ENCODE peak calls at places on chromosomes 3 and 15, in five cellular contexts. One of them, this sample, is unnamed.
A peak's percentile ranks its signal among the peaks of the same experiment; 100 is the strongest.

GRCh38 chr15:56871180-56871579 is 47.3 kb upstream of the TCF12 start:
- DNase-seq in mesothelial cell of epicardium: no peak
- DNase-seq in WERI-Rb-1: no peak
- DNase-seq in tibial artery: no peak
- DNase-seq in HepG2: peak; percentile 52
- DNase-seq in this sample: no peak

GRCh38 chr15:36527512-36528162 is 51.8 kb upstream of the CDIN1 start:
- DNase-seq in mesothelial cell of epicardium: no peak
- DNase-seq in WERI-Rb-1: peak; percentile 39
- DNase-seq in tibial artery: no peak
- DNase-seq in HepG2: no peak
- DNase-seq in this sample: no peak

GRCh38 chr3:45479627-45480026 is 91.3 kb downstream of the LARS2 start:
- DNase-seq in mesothelial cell of epicardium: no peak
- DNase-seq in WERI-Rb-1: no peak
- DNase-seq in tibial artery: no peak
- DNase-seq in HepG2: peak; percentile 14
- DNase-seq in this sample: no peak

GRCh38 chr3:172402892-172403643 is 45.2 kb downstream of the GHSR start:
- DNase-seq in mesothelial cell of epicardium: no peak
- DNase-seq in WERI-Rb-1: no peak
- DNase-seq in tibial artery: no peak
- DNase-seq in HepG2: no peak
- DNase-seq in this sample: no peak

GRCh38 chr3:119294402-119294888 is 262 bp downstream of the ARHGAP31 start:
- DNase-seq in mesothelial cell of epicardium: peak; percentile 64
- DNase-seq in WERI-Rb-1: peak; percentile 43
- DNase-seq in tibial artery: peak; percentile 64
- DNase-seq in HepG2: no peak
- DNase-seq in this sample: peak; percentile 80

GRCh38 chr3:149646181-149646766 is 11.6 kb downstream of the WWTR1 start:
- DNase-seq in mesothelial cell of epicardium: no peak
- DNase-seq in WERI-Rb-1: no peak
- DNase-seq in tibial artery: no peak
- DNase-seq in HepG2: no peak
- DNase-seq in this sample: no peak

GRCh38 chr3:71724584-71725278 is 471 bp downstream of the EIF4E3 start:
- DNase-seq in mesothelial cell of epicardium: peak; percentile 43
- DNase-seq in WERI-Rb-1: peak; percentile 55
- DNase-seq in tibial artery: peak; percentile 34
- DNase-seq in HepG2: no peak
- DNase-seq in this sample: peak; percentile 76

GRCh38 chr15:52491460-52491859 is 37.2 kb downstream of the MYO5A start:
- DNase-seq in mesothelial cell of epicardium: no peak
- DNase-seq in WERI-Rb-1: no peak
- DNase-seq in tibial artery: no peak
- DNase-seq in HepG2: no peak
- DNase-seq in this sample: no peak

GRCh38 chr15:73081321-73081958 is 29.2 kb downstream of the NEO1 start:
- DNase-seq in mesothelial cell of epicardium: no peak
- DNase-seq in WERI-Rb-1: peak; percentile 20
- DNase-seq in tibial artery: no peak
- DNase-seq in HepG2: peak; percentile 41
- DNase-seq in this sample: no peak

GRCh38 chr3:132261501-132261900 is 55.7 kb upstream of the ACP3 start:
- DNase-seq in mesothelial cell of epicardium: no peak
- DNase-seq in WERI-Rb-1: no peak
- DNase-seq in tibial artery: no peak
- DNase-seq in HepG2: no peak
- DNase-seq in this sample: no peak

GRCh38 chr3:42582474-42583070 is 805 bp upstream of the SEC22C start:
- DNase-seq in mesothelial cell of epicardium: no peak
- DNase-seq in WERI-Rb-1: no peak
- DNase-seq in tibial artery: no peak
- DNase-seq in HepG2: no peak
- DNase-seq in this sample: no peak
- TF ChIP-seq CTCF in mesothelial cell of epicardium: no peak
- TF ChIP-seq CTCF in WERI-Rb-1: no peak
- TF ChIP-seq CTCF in tibial artery: no peak
- TF ChIP-seq CTCF in HepG2: no peak
- TF ChIP-seq CTCF in this sample: no peak

DNA sequence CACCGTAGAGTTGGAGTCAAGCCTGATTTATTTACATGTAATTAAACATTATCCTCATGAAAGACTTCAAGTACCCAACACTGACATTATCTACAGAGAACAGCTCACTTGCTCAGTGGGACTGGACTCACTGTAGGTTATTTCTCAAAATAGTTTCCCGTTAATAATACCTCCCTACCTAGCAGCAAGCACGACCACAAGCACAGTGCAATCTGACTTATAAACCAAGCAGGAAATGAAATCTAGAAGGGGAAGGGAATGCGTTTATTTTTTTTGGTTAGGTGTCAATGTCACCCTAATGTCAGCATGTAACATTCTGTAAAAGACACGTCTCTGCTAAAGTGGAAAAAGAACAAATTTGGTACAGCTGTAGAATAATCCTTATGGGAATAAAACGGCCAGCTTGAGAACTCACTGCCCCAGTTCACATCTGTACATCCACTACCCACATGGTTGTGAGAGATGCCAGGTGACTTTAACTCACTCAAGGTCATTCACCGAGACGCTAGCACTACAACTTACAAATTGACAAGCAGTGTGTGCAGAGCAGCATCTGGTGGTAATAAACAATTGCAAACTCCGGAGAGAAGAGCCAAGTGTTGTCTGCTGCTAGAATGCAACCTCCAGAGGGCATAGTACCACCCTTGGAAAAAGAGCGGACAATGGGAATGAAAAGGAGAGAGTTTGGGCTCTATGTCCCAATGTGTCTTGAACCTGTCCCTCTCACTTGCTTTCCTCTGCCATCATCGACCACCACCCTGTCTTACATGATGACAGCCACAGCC is 242.5 kb downstream of the CADPS start:
- DNase-seq in mesothelial cell of epicardium: no peak
- DNase-seq in WERI-Rb-1: no peak
- DNase-seq in tibial artery: no peak
- DNase-seq in HepG2: no peak
- DNase-seq in this sample: no peak
- TF ChIP-seq CTCF in mesothelial cell of epicardium: no peak
- TF ChIP-seq CTCF in WERI-Rb-1: no peak
- TF ChIP-seq CTCF in tibial artery: no peak
- TF ChIP-seq CTCF in HepG2: no peak
- TF ChIP-seq CTCF in this sample: no peak

GRCh38 chr3:107436029-107436428 is 58.8 kb downstream of the CCDC54 start:
- DNase-seq in mesothelial cell of epicardium: no peak
- DNase-seq in WERI-Rb-1: no peak
- DNase-seq in tibial artery: no peak
- DNase-seq in HepG2: no peak
- DNase-seq in this sample: no peak
- TF ChIP-seq CTCF in mesothelial cell of epicardium: no peak
- TF ChIP-seq CTCF in WERI-Rb-1: no peak
- TF ChIP-seq CTCF in tibial artery: no peak
- TF ChIP-seq CTCF in HepG2: no peak
- TF ChIP-seq CTCF in this sample: no peak

GRCh38 chr15:65836665-65837064 is 32.6 kb upstream of the RAB11A start:
- DNase-seq in mesothelial cell of epicardium: no peak
- DNase-seq in WERI-Rb-1: no peak
- DNase-seq in tibial artery: no peak
- DNase-seq in HepG2: no peak
- DNase-seq in this sample: no peak
- TF ChIP-seq CTCF in mesothelial cell of epicardium: no peak
- TF ChIP-seq CTCF in WERI-Rb-1: peak; percentile 44
- TF ChIP-seq CTCF in tibial artery: no peak
- TF ChIP-seq CTCF in HepG2: peak; percentile 56
- TF ChIP-seq CTCF in this sample: no peak

This sample was measured in coronary artery.